ENCODE peak calls at places on chromosomes 11 and 22, in four cellular contexts. Z is upper lobe of right lung, E is pancreas, C is psoas muscle. F is an unnamed sample. For H3K4me1, the result is how much of the 10 kb centered on the place peaks cover.

GRCh38 chr11:2303627-2304155 is 1.9 kb downstream of the TSPAN32 start:
- DNase-seq in E (peak), Z (peak), C (peak), F (peak)

GRCh38 chr11:117669062-117669461 is 128.0 kb downstream of the DSCAML1 start:
- DNase-seq in E (no peak), C (no peak), Z (no peak), F (no peak)

GRCh38 chr22:46736705-46737104 is 1.3 kb downstream of the CERK start:
- DNase-seq in E (no peak), Z (no peak), C (no peak), F (no peak)

GRCh38 chr11:11876458-11876857 is 34.7 kb downstream of the USP47 start:
- DNase-seq in Z (no peak), E (no peak), C (peak), F (no peak)

GRCh38 chr11:27722117-27722844 is 22.0 kb upstream of the BDNF start:
- DNase-seq in C (no peak), E (no peak), Z (no peak), F (no peak)

GRCh38 chr11:64721359-64721699 is 1.7 kb downstream of the NRXN2 start:
- DNase-seq in Z (no peak), C (no peak), E (no peak), F (no peak)

GRCh38 chr11:118621898-118622375 is 14.5 kb downstream of the PHLDB1 start:
- DNase-seq in Z (no peak), C (no peak), E (peak), F (no peak)

GRCh38 chr22:42131562-42131961 is 952 bp upstream of the CYP2D6 start:
- DNase-seq in C (no peak), E (no peak), Z (no peak), F (no peak)

GRCh38 chr11:46422588-46422987 is 31.0 kb upstream of the CHRM4 start:
- DNase-seq in E (no peak), C (no peak), Z (no peak), F (no peak)

GRCh38 chr22:35426801-35427140 is 26.8 kb downstream of the MCM5 start:
- DNase-seq in Z (no peak), E (no peak), C (no peak), F (no peak)

GRCh38 chr11:134372961-134373360 is 39.1 kb downstream of the B3GAT1 start:
- DNase-seq in E (no peak), C (no peak), Z (peak), F (no peak)

GRCh38 chr11:44072757-44073658 is 6.9 kb downstream of the ACCS start:
- DNase-seq in Z (no peak), C (no peak), E (no peak), F (no peak)

GRCh38 chr22:39264344-39265116 is 19.7 kb upstream of the PDGFB start:
- DNase-seq in C (peak), E (peak), Z (no peak), F (peak)

GRCh38 chr22:43901976-43902643 is 10.3 kb upstream of the PNPLA5 start:
- DNase-seq in Z (no peak), E (no peak), C (no peak), F (no peak)

GRCh38 chr22:29023172-29023796 is 38.3 kb downstream of the C22orf31 start:
- DNase-seq in C (no peak), E (no peak), Z (no peak), F (no peak)

GRCh38 chr22:48853627-48854240 is 973.9 kb downstream of the BRD1 start:
- DNase-seq in C (no peak), E (no peak), Z (no peak), F (no peak)

GRCh38 chr11:120208777-120209176 is 2.1 kb upstream of the OAF start:
- DNase-seq in E (no peak), Z (no peak), C (peak), F (no peak)

GRCh38 chr11:110133182-110133581 is 40.0 kb downstream of the ZC3H12C start:
- DNase-seq in Z (no peak), E (no peak), C (no peak), F (no peak)

GRCh38 chr11:117185739-117186430 is 7.3 kb downstream of the SIDT2 start:
- DNase-seq in Z (no peak), E (peak), C (peak), F (peak)

GRCh38 chr11:121199516-121199915 is 93.1 kb upstream of the SC5D start:
- DNase-seq in C (no peak), E (no peak), Z (no peak), F (no peak)

GRCh38 chr11:68610452-68611116 is 73.8 kb upstream of the GAL start:
- DNase-seq in E (no peak), Z (no peak), C (no peak), F (no peak)

GRCh38 chr11:31822604-31823371 is 11.7 kb upstream of the PAX6 start:
- DNase-seq in C (no peak), Z (no peak), E (no peak), F (no peak)

GRCh38 chr11:2304156-2305139 is 2.6 kb downstream of the TSPAN32 start:
- DNase-seq in Z (peak), C (peak), E (peak), F (peak)

GRCh38 chr11:36110698-36111410 is 167.0 kb downstream of the LDLRAD3 start:
- DNase-seq in Z (no peak), E (no peak), C (no peak), F (no peak)

GRCh38 chr11:40306938-40307548 is 1152.4 kb downstream of the LRRC4C start:
- DNase-seq in E (no peak), Z (no peak), C (no peak), F (no peak)

GRCh38 chr11:17163742-17164141 is 44.0 kb downstream of the PIK3C2A start:
- DNase-seq in C (no peak), E (no peak), Z (no peak), F (no peak)

GRCh38 chr11:98630736-98631135 is 390.0 kb upstream of the CNTN5 start:
- DNase-seq in C (no peak), Z (no peak), E (no peak), F (no peak)

GRCh38 chr22:27485842-27486241 is 315.7 kb downstream of the MN1 start:
- DNase-seq in E (no peak), Z (no peak), C (no peak), F (no peak)
- TF ChIP-seq CTCF in E (no peak), Z (no peak), C (no peak), F (no peak)

GRCh38 chr11:128503231-128503991 is 83.9 kb downstream of the ETS1 start:
- DNase-seq in E (no peak), C (no peak), Z (no peak), F (no peak)

GRCh38 chr11:128504489-128504888 is 82.9 kb downstream of the ETS1 start:
- DNase-seq in E (no peak), Z (no peak), C (no peak), F (no peak)

GRCh38 chr11:128501576-128502549 is 85.5 kb downstream of the ETS1 start:
- DNase-seq in E (peak), C (no peak), Z (no peak), F (no peak)

GRCh38 chr11:128501008-128501407 is 86.3 kb downstream of the ETS1 start:
- DNase-seq in C (no peak), Z (no peak), E (no peak), F (no peak)

DNA sequence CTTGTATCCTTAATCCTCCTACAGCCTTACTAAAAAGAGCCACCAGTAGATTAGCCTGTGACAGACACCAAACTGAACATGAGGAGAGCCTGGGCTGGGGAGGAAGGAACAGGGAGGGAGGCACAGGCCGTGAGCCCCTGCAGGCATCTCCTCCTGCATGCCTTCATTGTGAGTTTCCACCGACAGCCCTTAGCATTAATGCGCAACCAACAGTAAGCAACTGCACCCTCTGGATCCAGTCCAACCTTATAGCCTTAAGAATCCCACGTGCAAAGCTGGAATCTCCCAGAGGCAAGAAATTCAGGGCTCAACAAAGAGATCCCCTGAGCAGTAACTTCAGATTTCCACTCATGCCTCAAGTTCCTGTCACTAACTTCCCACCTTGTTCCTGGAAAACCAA is 84.6 kb downstream of the ETS1 start:
- DNase-seq in E (no peak), C (no peak), Z (no peak), F (no peak)
- H3K27ac ChIP-seq in E (no peak), C (peak), Z (peak), F (peak)

GRCh38 chr11:10302744-10303557 is 1.9 kb upstream of the ADM start:
- DNase-seq in C (peak), E (peak), Z (peak), F (peak)
- H3K4me1 ChIP-seq in C (under half), E (under half), Z (under half), F (half or more)

GRCh38 chr11:111785886-111786412 is 19.8 kb upstream of the PPP2R1B start:
- DNase-seq in E (no peak), C (no peak), Z (no peak), F (no peak)
- TF ChIP-seq CTCF in E (no peak), C (no peak), Z (no peak), F (no peak)

DNA sequence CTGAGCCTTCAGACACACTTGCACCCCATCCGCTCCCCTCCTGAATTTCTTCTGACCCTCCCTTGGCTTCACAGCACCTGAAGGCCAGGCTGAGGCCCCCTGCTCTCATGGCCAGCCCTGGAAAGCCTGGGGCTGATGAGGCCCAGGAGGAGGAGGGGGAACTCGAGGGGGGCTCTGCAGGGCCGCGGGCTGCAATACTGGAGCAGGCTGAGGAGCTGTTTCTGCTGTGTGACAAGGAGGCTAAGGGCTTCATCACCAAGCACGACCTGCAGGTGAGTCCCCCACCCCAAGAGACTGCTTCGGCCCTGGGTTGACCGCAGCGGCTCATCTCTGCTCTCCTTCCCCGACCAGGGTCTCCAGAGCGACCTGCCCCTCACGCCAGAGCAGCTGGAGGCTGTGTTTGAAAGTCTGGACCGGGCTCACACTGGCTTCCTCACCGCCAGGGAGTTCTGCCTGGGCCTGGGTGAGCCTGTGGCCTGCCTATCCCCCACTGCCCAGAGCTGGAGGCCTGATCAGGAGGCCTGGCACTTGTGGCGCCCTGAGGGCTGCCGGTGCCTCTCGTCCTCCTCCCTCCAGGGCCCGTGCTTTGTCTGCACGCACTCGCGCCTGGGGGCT is 889 bp downstream of the CRACR2B start:
- DNase-seq in Z (no peak), E (no peak), C (no peak), F (no peak)
- H3K27ac ChIP-seq in Z (peak), E (peak), C (peak), F (peak)

DNA sequence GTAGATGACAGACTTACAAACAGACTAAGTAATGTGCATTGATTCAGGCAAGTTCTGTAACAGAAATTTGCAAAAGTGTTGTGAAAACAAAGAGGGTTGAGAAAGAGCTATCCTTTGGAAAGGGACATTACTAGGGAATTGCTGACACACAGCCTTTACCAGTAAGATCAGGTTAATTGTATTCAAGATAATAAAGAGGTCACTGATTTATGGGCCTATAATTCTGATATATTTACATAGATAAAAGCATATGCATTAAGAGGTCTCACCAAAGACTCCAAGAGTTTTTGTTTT is 138.7 kb downstream of the MAML2 start:
- DNase-seq in Z (no peak), C (no peak), E (no peak), F (no peak)
- H3K4me1 ChIP-seq in Z (under half), C (under half), E (under half), F (under half)